ENCODE peak calls at places on chromosomes 11 and 22, in seven cellular contexts. S, V, K, L, M, A and C are unnamed samples.
A peak's percentile ranks its signal among the peaks of the same experiment; 100 is the strongest.

GRCh38 chr11:69116671-69117070 is 39.1 kb upstream of the SMIM38 start:
- DNase-seq in S (no peak), V (no peak), K (no peak), L (no peak), M (no peak), A (no peak), C (no peak)

GRCh38 chr22:30718938-30719337 is 24.3 kb downstream of the OSBP2 start:
- DNase-seq in S (no peak), V (no peak), K (no peak), L (no peak), M (no peak), A (no peak), C (no peak)

GRCh38 chr11:60993611-60994010 is 22.1 kb downstream of the CD6 start:
- DNase-seq in S (no peak), V (no peak), K (no peak), L (no peak), M (no peak), A (no peak), C (no peak)

GRCh38 chr11:61654397-61654829 is 25.8 kb upstream of the DAGLA start:
- DNase-seq in S (no peak), V (no peak), K (no peak), L (no peak), M (no peak), A (no peak), C (peak; percentile 10)

GRCh38 chr11:35138949-35139881 is at the start of gene CD44:
- DNase-seq in S (no peak), V (peak; percentile 20), K (peak; percentile 89), L (peak; percentile 74), M (peak; percentile 81), A (peak; percentile 92), C (peak; percentile 82)

GRCh38 chr11:3837793-3838192 is 3.0 kb downstream of the RHOG start:
- DNase-seq in S (no peak), V (no peak), K (peak; percentile 46), L (no peak), M (no peak), A (peak; percentile 29), C (peak; percentile 47)

GRCh38 chr22:32947581-32947980 is 110.6 kb downstream of the SYN3 start:
- DNase-seq in S (no peak), V (no peak), K (no peak), L (no peak), M (no peak), A (no peak), C (no peak)

GRCh38 chr11:130671801-130672700 is 223.6 kb downstream of the ADAMTS15 start:
- DNase-seq in S (no peak), V (no peak), K (peak; percentile 87), L (peak; percentile 47), M (no peak), A (peak; percentile 79), C (peak; percentile 87)

GRCh38 chr22:24437820-24438328 is 10.5 kb downstream of the ADORA2A start:
- DNase-seq in S (no peak), V (no peak), K (peak; percentile 16), L (no peak), M (no peak), A (no peak), C (no peak)

GRCh38 chr22:47397673-47398072 is 635.2 kb downstream of the TBC1D22A start:
- DNase-seq in S (no peak), V (no peak), K (no peak), L (no peak), M (no peak), A (no peak), C (no peak)